ENCODE peak calls at places on chromosomes 12 and 14, in four cellular contexts. K is psoas muscle, Q is hepatocyte, T is HCT116. F is an unnamed sample.

GRCh38 chr12:130120012-130120805 is 42.1 kb upstream of the FZD10 start:
- DNase-seq in K (no peak), Q (no peak), T (no peak), F (no peak)

GRCh38 chr12:124464062-124464461 is 103.3 kb downstream of the NCOR2 start:
- DNase-seq in K (peak; percentile 48), Q (no peak), T (no peak), F (no peak)

GRCh38 chr14:53295985-53296582 is 143.0 kb upstream of the DDHD1 start:
- DNase-seq in K (no peak), Q (peak; percentile 65), T (peak; percentile 23), F (peak; percentile 37)

GRCh38 chr12:96208801-96209534 is 14.8 kb downstream of the ELK3 start:
- DNase-seq in K (no peak), Q (no peak), T (no peak), F (no peak)

GRCh38 chr12:123237646-123238329 is 4.6 kb downstream of the MTRFR start:
- DNase-seq in K (peak; percentile 62), Q (peak; percentile 81), T (peak; percentile 54), F (peak; percentile 63)

GRCh38 chr12:45547132-45547531 is 182.4 kb upstream of the ARID2 start:
- DNase-seq in K (no peak), Q (no peak), T (no peak), F (no peak)

GRCh38 chr14:68814376-68815287 is 21.8 kb upstream of the ZFP36L1 start:
- DNase-seq in K (no peak), Q (peak; percentile 78), T (no peak), F (peak; percentile 70)

GRCh38 chr14:34722723-34723545 is 8.5 kb upstream of the CFL2 start:
- DNase-seq in K (no peak), Q (peak; percentile 53), T (peak; percentile 61), F (peak; percentile 36)

GRCh38 chr12:6827982-6828670 is at the start of gene P3H3:
- DNase-seq in K (peak; percentile 39), Q (peak; percentile 60), T (no peak), F (no peak)

GRCh38 chr12:56988207-56988739 is 18.1 kb downstream of the ZBTB39 start:
- DNase-seq in K (no peak), Q (peak; percentile 63), T (no peak), F (no peak)

GRCh38 chr12:66612053-66612775 is 66.7 kb downstream of the GRIP1 start:
- DNase-seq in K (no peak), Q (no peak), T (no peak), F (no peak)

GRCh38 chr14:88384653-88385205 is 728 bp upstream of the SPATA7 start:
- DNase-seq in K (no peak), Q (no peak), T (no peak), F (peak; percentile 2)

GRCh38 chr14:36020120-36021029 is 156.1 kb downstream of the PTCSC3 start:
- DNase-seq in K (no peak), Q (no peak), T (no peak), F (no peak)

GRCh38 chr12:13504736-13505135 is 308.2 kb downstream of the EMP1 start:
- DNase-seq in K (no peak), Q (no peak), T (no peak), F (no peak)

GRCh38 chr12:65496617-65497016 is 218.1 kb downstream of the MSRB3 start:
- DNase-seq in K (peak; percentile 32), Q (peak; percentile 41), T (no peak), F (no peak)

GRCh38 chr14:89041245-89041585 is 216.8 kb downstream of the TTC8 start:
- DNase-seq in K (peak; percentile 23), Q (peak; percentile 78), T (peak; percentile 27), F (no peak)

GRCh38 chr12:50677858-50678257 is 86.0 kb upstream of the ATF1 start:
- DNase-seq in K (no peak), Q (no peak), T (no peak), F (no peak)

GRCh38 chr14:25048170-25049126 is 1.5 kb downstream of the STXBP6 start:
- DNase-seq in K (peak; percentile 55), Q (peak; percentile 33), T (no peak), F (no peak)

GRCh38 chr12:82942521-82942920 is 255.8 kb downstream of the TMTC2 start:
- DNase-seq in K (no peak), Q (no peak), T (no peak), F (no peak)

GRCh38 chr12:77231548-77231947 is 166.2 kb upstream of the E2F7 start:
- DNase-seq in K (peak; percentile 69), Q (peak; percentile 10), T (no peak), F (no peak)

GRCh38 chr12:17062296-17063061 is 456.5 kb upstream of the LMO3 start:
- DNase-seq in K (no peak), Q (no peak), T (no peak), F (no peak)

GRCh38 chr12:40158592-40159111 is 52.8 kb upstream of the SLC2A13 start:
- DNase-seq in K (no peak), Q (no peak), T (no peak), F (no peak)

GRCh38 chr14:26401170-26401968 is 196.5 kb downstream of the NOVA1 start:
- DNase-seq in K (no peak), Q (peak; percentile 70), T (no peak), F (no peak)

GRCh38 chr14:52052289-52052943 is 16.4 kb downstream of the NID2 start:
- DNase-seq in K (no peak), Q (no peak), T (no peak), F (no peak)

GRCh38 chr14:60310086-60310684 is 61.2 kb downstream of the PPM1A start:
- DNase-seq in K (no peak), Q (no peak), T (no peak), F (no peak)

GRCh38 chr14:36605506-36605857 is 23.1 kb upstream of the NKX2-8 start:
- DNase-seq in K (no peak), Q (no peak), T (no peak), F (no peak)

GRCh38 chr12:78645956-78646355 is 218.6 kb upstream of the SYT1 start:
- DNase-seq in K (no peak), Q (no peak), T (no peak), F (no peak)

GRCh38 chr12:116368196-116369194 is 91.0 kb upstream of the MED13L start:
- DNase-seq in K (no peak), Q (peak; percentile 79), T (no peak), F (no peak)

GRCh38 chr12:107762874-107763273 is 1.9 kb upstream of the PRDM4 start:
- DNase-seq in K (no peak), Q (no peak), T (no peak), F (no peak)

GRCh38 chr14:58272589-58273372 is 25.6 kb upstream of the ARID4A start:
- DNase-seq in K (no peak), Q (peak; percentile 72), T (no peak), F (no peak)

GRCh38 chr12:1859643-1860042 is 39.3 kb downstream of the LRTM2 start:
- DNase-seq in K (no peak), Q (no peak), T (no peak), F (no peak)

GRCh38 chr14:105439710-105440553 is 20.3 kb downstream of the MTA1 start:
- DNase-seq in K (no peak), Q (no peak), T (no peak), F (no peak)

GRCh38 chr14:24427537-24428508 is 1.6 kb downstream of the CBLN3 start:
- DNase-seq in K (no peak), Q (no peak), T (no peak), F (no peak)

GRCh38 chr12:89235189-89235993 is 116.9 kb downstream of the DUSP6 start:
- DNase-seq in K (no peak), Q (no peak), T (no peak), F (no peak)

GRCh38 chr14:89418452-89418851 is 1.4 kb upstream of the FOXN3 start:
- DNase-seq in K (no peak), Q (no peak), T (no peak), F (no peak)

GRCh38 chr12:109115758-109116610 is at the start of gene ACACB:
- DNase-seq in K (peak; percentile 78), Q (peak; percentile 60), T (no peak), F (no peak)

GRCh38 chr12:109116611-109116949 is 193 bp downstream of the ACACB start:
- DNase-seq in K (no peak), Q (no peak), T (no peak), F (no peak)

GRCh38 chr12:109113661-109114321 is 2.6 kb upstream of the ACACB start:
- DNase-seq in K (no peak), Q (no peak), T (no peak), F (no peak)

GRCh38 chr12:109114644-109115043 is 1.7 kb upstream of the ACACB start:
- DNase-seq in K (no peak), Q (no peak), T (no peak), F (no peak)

GRCh38 chr12:109115404-109115757 is 1.0 kb upstream of the ACACB start:
- DNase-seq in K (no peak), Q (peak; percentile 27), T (no peak), F (no peak)
- H3K4me1 ChIP-seq in K (peaks cover 43% of the 10 kb centered on the region), Q (peaks cover 25% of the 10 kb centered on the region), T (no peaks in the 10 kb centered on the region), F (peaks cover 7% of the 10 kb centered on the region)

DNA sequence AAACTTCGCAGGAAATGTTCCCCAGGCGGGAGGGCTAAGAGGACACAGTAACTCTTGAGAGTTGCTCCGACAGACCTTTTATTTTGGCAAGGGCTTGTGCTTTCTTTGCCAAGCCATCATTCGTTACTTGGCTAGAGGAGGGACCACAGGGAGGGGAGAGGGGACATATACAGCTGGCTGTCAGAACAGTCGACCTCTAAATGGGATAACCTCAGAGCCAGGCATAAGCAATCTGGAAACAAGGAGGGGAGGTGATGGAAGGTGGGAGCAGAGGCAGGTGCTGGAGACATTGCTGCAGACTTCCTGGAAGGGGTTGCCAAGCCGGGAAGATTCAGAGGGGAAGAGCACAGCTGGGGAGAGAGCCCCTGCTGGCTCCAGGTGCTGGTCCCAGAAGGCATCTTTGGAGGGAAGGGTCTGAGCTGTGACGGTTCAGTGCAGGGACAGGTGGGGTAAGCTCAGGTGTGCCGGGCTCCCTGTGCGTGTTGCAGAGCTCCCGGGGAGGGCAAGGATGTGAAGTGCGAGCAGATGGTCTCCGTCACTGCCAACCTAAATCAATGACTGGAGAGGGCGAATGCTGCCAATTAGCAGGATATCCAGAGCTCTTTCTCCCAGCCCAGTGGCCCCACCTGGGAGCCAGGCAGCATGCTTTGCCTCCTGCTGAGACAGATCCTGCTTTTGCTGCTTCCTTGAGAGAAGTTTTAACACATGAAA is 50.1 kb downstream of the CHST11 start:
- DNase-seq in K (no peak), Q (no peak), T (no peak), F (no peak)
- H3K4me1 ChIP-seq in K (no peaks in the 10 kb centered on the region), Q (peaks cover 10% of the 10 kb centered on the region), T (no peaks in the 10 kb centered on the region), F (peaks cover 89% of the 10 kb centered on the region)

GRCh38 chr14:96418075-96418474 is 26.1 kb downstream of the AK7 start:
- DNase-seq in K (no peak), Q (no peak), T (no peak), F (no peak)
- H3K4me1 ChIP-seq in K (no peaks in the 10 kb centered on the region), Q (no peaks in the 10 kb centered on the region), T (no peaks in the 10 kb centered on the region), F (no peaks in the 10 kb centered on the region)

DNA sequence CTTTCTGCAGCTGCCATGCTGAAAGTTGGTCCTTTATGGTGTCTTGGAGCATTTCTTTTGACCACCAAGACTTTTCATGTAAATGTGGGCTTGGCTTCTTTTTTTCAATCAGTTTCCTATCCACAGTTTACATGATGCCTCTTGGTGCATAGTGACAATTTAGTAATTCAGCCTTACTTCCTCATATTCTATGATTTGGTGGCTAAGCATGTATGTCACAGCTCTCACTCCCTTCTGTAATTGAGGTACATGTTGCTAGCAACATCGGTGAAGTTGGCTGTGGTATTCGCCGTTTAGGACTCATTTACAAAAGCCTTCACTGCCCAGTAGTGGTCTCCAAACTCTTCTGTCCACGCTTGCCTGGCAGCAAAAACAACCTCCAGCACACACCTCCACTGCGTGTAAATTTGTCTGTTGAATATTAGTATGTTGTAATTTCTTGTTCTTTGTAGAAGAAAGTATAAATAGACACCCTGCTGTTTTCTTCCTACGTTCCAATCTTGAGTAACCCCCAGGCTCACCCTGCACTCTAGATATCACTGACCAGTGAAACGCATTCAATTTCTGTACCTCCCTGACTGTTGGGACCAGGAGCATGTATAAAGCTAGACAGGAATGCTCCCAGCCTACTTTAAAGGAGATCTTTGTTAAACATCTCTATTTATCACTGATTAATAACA is 90.3 kb downstream of the PPP2R5C start:
- DNase-seq in K (no peak), Q (no peak), T (no peak), F (no peak)
- H3K4me1 ChIP-seq in K (peaks cover 40% of the 10 kb centered on the region), Q (no peaks in the 10 kb centered on the region), T (no peaks in the 10 kb centered on the region), F (peaks cover 95% of the 10 kb centered on the region)

F was measured in CD4-positive, alpha-beta memory T cell.